ENCODE peak calls at places on chromosomes 2 and 18, in four cellular contexts. Y is gastrocnemius medialis, E is transverse colon, J is IMR-90. M is an unnamed sample.

GRCh38 chr2:111117666-111118454 is 2.9 kb upstream of the BCL2L11 start:
- DNase-seq in Y (peak; percentile 24), E (peak; percentile 50), J (peak; percentile 77), M (peak; percentile 47)

GRCh38 chr2:202025816-202026215 is 7.8 kb upstream of the FZD7 start:
- DNase-seq in Y (no peak), E (no peak), J (no peak), M (no peak)

GRCh38 chr2:9122367-9122766 is 84.2 kb upstream of the ASAP2 start:
- DNase-seq in Y (no peak), E (no peak), J (no peak), M (no peak)

GRCh38 chr18:75753753-75754152 is 326.2 kb upstream of the SMIM21 start:
- DNase-seq in Y (no peak), E (no peak), J (no peak), M (no peak)

GRCh38 chr2:138373993-138374408 is 127.6 kb upstream of the SPOPL start:
- DNase-seq in Y (no peak), E (no peak), J (peak; percentile 52), M (no peak)

GRCh38 chr2:143823856-143824255 is 694.6 kb downstream of the ARHGAP15 start:
- DNase-seq in Y (no peak), E (no peak), J (no peak), M (no peak)

GRCh38 chr18:9849407-9849961 is 36.3 kb upstream of the TXNDC2 start:
- DNase-seq in Y (peak; percentile 93), E (peak; percentile 50), J (no peak), M (peak; percentile 47)

GRCh38 chr2:42854207-42854818 is 61.9 kb upstream of the HAAO start:
- DNase-seq in Y (peak; percentile 49), E (peak; percentile 27), J (peak; percentile 23), M (peak; percentile 71)

GRCh38 chr2:205133544-205133943 is 548.8 kb upstream of the NRP2 start:
- DNase-seq in Y (no peak), E (no peak), J (no peak), M (no peak)

GRCh38 chr2:24586955-24587354 is 95.9 kb downstream of the NCOA1 start:
- DNase-seq in Y (no peak), E (no peak), J (no peak), M (no peak)

GRCh38 chr2:239790313-239790712 is 234.8 kb downstream of the NDUFA10 start:
- DNase-seq in Y (no peak), E (peak; percentile 4), J (no peak), M (peak; percentile 9)

GRCh38 chr18:22448238-22448637 is 30.5 kb upstream of the CTAGE1 start:
- DNase-seq in Y (no peak), E (no peak), J (no peak), M (no peak)

GRCh38 chr2:136131961-136132839 is 14.3 kb upstream of the CXCR4 start:
- DNase-seq in Y (no peak), E (peak; percentile 59), J (no peak), M (no peak)

GRCh38 chr2:238663586-238663985 is 184.3 kb upstream of the TWIST2 start:
- DNase-seq in Y (no peak), E (no peak), J (no peak), M (no peak)

GRCh38 chr2:160306985-160307384 is 106.9 kb upstream of the ITGB6 start:
- DNase-seq in Y (peak; percentile 20), E (no peak), J (peak; percentile 92), M (peak; percentile 33)

GRCh38 chr2:109690822-109691541 is 76.8 kb downstream of the SOWAHC start:
- DNase-seq in Y (no peak), E (peak; percentile 84), J (peak; percentile 22), M (peak; percentile 44)

GRCh38 chr2:238286551-238286950 is 1.9 kb downstream of the PER2 start:
- DNase-seq in Y (peak; percentile 88), E (peak; percentile 67), J (peak; percentile 86), M (peak; percentile 66)

GRCh38 chr2:95303191-95303914 is 6.2 kb downstream of the KCNIP3 start:
- DNase-seq in Y (no peak), E (no peak), J (no peak), M (no peak)

GRCh38 chr2:129754831-129755230 is 224.6 kb upstream of the RAB6C start:
- DNase-seq in Y (no peak), E (no peak), J (no peak), M (no peak)

GRCh38 chr2:58913082-58913726 is 672.1 kb upstream of the FANCL start:
- DNase-seq in Y (no peak), E (no peak), J (no peak), M (no peak)

GRCh38 chr2:19312949-19313348 is 45.5 kb downstream of the OSR1 start:
- DNase-seq in Y (no peak), E (no peak), J (peak; percentile 56), M (no peak)

GRCh38 chr2:54871457-54872103 is 148.1 kb downstream of the EML6 start:
- DNase-seq in Y (no peak), E (no peak), J (peak; percentile 45), M (no peak)

GRCh38 chr2:24711881-24712280 is 81.3 kb downstream of the PTRHD1 start:
- DNase-seq in Y (no peak), E (no peak), J (no peak), M (no peak)

GRCh38 chr2:21260316-21260715 is 136.5 kb downstream of the TDRD15 start:
- DNase-seq in Y (no peak), E (no peak), J (no peak), M (no peak)

GRCh38 chr2:219596954-219597551 is 604 bp upstream of the STK11IP start:
- DNase-seq in Y (no peak), E (no peak), J (peak; percentile 12), M (no peak)

GRCh38 chr18:52670903-52671302 is 330.9 kb downstream of the DCC start:
- DNase-seq in Y (no peak), E (no peak), J (peak; percentile 5), M (no peak)

GRCh38 chr2:75381032-75381431 is 179.7 kb downstream of the EVA1A start:
- DNase-seq in Y (no peak), E (no peak), J (no peak), M (no peak)

GRCh38 chr2:11080253-11081115 is 74.8 kb upstream of the SLC66A3 start:
- DNase-seq in Y (no peak), E (no peak), J (no peak), M (no peak)

GRCh38 chr2:102197389-102198137 is 10.7 kb downstream of the IL1RL2 start:
- DNase-seq in Y (no peak), E (no peak), J (no peak), M (no peak)

GRCh38 chr2:32538735-32539134 is 89.1 kb upstream of the TTC27 start:
- DNase-seq in Y (no peak), E (no peak), J (no peak), M (no peak)

GRCh38 chr18:1053654-1054315 is 149.1 kb downstream of the ADCYAP1 start:
- DNase-seq in Y (no peak), E (no peak), J (no peak), M (no peak)

GRCh38 chr18:36158261-36158867 is 28.7 kb downstream of the ELP2 start:
- DNase-seq in Y (no peak), E (no peak), J (peak; percentile 94), M (no peak)

GRCh38 chr18:48186084-48186798 is 222.9 kb downstream of the ZBTB7C start:
- DNase-seq in Y (no peak), E (no peak), J (no peak), M (no peak)

GRCh38 chr2:168528469-168528868 is 72.4 kb downstream of the CERS6 start:
- DNase-seq in Y (no peak), E (no peak), J (peak; percentile 30), M (no peak)

GRCh38 chr2:221572821-221573429 is 821 bp upstream of the EPHA4 start:
- DNase-seq in Y (peak; percentile 21), E (peak; percentile 66), J (peak; percentile 47), M (peak; percentile 59)

GRCh38 chr18:59556265-59556664 is 141.0 kb downstream of the CCBE1 start:
- DNase-seq in Y (no peak), E (no peak), J (peak; percentile 52), M (no peak)

GRCh38 chr18:48948112-48949050 is 2.4 kb downstream of the SMAD7 start:
- DNase-seq in Y (no peak), E (peak; percentile 70), J (peak; percentile 86), M (no peak)

GRCh38 chr2:69621440-69621839 is 22.1 kb downstream of the AAK1 start:
- DNase-seq in Y (no peak), E (no peak), J (no peak), M (no peak)

GRCh38 chr2:69624611-69625010 is 18.9 kb downstream of the AAK1 start:
- DNase-seq in Y (no peak), E (no peak), J (no peak), M (no peak)

GRCh38 chr2:69623236-69623635 is 20.3 kb downstream of the AAK1 start:
- DNase-seq in Y (no peak), E (no peak), J (no peak), M (no peak)

GRCh38 chr2:69625078-69625788 is 18.3 kb downstream of the AAK1 start:
- DNase-seq in Y (no peak), E (no peak), J (peak; percentile 45), M (no peak)

GRCh38 chr2:69624153-69624552 is 19.4 kb downstream of the AAK1 start:
- DNase-seq in Y (no peak), E (no peak), J (peak; percentile 30), M (no peak)
- H3K4me3 ChIP-seq in Y (no peak overlapping the region), E (no peak overlapping the region), J (no peak overlapping the region), M (no peak overlapping the region)

DNA sequence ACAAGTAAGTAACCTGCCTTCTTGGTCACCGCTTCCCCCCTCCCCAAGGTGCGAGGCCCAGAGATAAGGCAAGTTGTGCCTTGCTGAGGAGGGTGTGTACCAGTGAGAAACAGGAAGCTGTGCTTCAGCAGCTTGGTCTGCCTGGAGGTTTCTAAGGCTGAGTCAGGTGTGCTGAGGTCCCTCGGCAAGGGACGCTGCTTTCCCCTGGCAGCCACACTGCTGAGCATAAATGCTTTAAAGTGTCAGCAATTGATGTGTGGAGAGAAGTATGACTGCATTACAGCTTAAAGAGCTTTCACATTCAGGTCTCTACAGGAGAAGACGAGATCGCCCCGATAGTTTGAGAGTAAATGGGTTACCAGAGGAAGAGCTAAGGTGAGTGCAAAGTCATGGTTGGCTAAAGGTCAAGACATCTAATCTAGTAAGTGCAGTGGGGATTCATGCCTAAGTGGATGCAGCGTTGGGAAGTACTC is 86.9 kb downstream of the LIMS1 start:
- DNase-seq in Y (peak; percentile 49), E (peak; percentile 58), J (peak; percentile 46), M (no peak)
- TF ChIP-seq POLR2A in Y (no peak), E (peak; percentile 48), J (no peak), M (no peak)

DNA sequence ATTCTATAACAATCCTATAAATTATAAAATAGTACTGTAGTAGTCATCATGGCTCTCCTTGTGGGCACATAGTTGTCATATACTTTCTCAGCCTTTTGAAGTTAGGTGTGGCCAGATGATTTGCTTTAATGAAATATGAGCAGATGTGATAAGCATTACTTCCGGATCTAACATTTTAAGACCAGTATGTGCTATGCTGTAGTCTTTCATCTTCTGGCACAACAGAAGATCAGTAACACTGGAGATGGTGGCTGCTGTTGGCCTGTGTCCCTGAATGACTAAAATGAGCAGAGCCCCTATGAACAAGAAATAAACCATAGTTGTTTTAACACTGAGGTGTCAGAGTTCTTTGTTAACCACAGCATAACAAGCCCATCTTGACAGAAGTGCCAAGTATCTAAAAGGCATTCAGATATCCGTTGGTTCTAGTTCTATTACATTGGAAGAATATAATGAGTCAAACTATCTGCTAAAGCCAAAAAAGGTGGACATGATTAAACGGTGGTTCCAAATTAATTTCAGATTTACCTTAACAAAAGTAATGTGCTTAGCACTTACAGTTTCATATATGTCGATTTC is 6.3 kb downstream of the MEX3C start:
- DNase-seq in Y (no peak), E (no peak), J (no peak), M (no peak)
- H3K4me3 ChIP-seq in Y (no peak overlapping the region), E (no peak overlapping the region), J (no peak overlapping the region), M (no peak overlapping the region)

GRCh38 chr2:148874868-148875341 is at the start of gene KIF5C:
- DNase-seq in Y (peak; percentile 44), E (peak; percentile 84), J (peak; percentile 63), M (peak; percentile 92)
- TF ChIP-seq POLR2A in Y (no peak), E (no peak), J (no peak), M (no peak)

M was measured in heart left ventricle.